ENCODE peak calls at places on chromosomes 3 and 15, in eight cellular contexts. Z is bronchial epithelial cell, Q is tibial nerve, E is mammary epithelial cell, B is fibroblast of pulmonary artery, Y is BJ, W is stomach, X is tibial artery. I is an unnamed sample.

GRCh38 chr3:164533275-164533674 is 545.0 kb downstream of the SI start:
- DNase-seq in Z (no peak), X (no peak), Y (no peak), B (no peak), E (no peak), W (no peak), Q (no peak), I (no peak)

GRCh38 chr3:105561875-105562274 is 195.2 kb downstream of the ALCAM start:
- DNase-seq in Y (no peak), B (no peak), Z (no peak), W (no peak), E (no peak), X (no peak), Q (no peak), I (no peak)

GRCh38 chr15:31263751-31264533 is 62.7 kb upstream of the KLF13 start:
- DNase-seq in X (peak; percentile 64), B (no peak), Z (peak; percentile 61), E (peak; percentile 31), Y (no peak), Q (no peak), W (peak; percentile 89), I (no peak)

GRCh38 chr15:75143738-75144334 is 57.8 kb upstream of the C15orf39 start:
- DNase-seq in Z (no peak), Y (no peak), W (no peak), E (no peak), X (no peak), B (no peak), Q (no peak), I (no peak)

GRCh38 chr15:50168778-50169411 is 13.1 kb upstream of the SLC27A2 start:
- DNase-seq in X (no peak), B (no peak), Q (no peak), E (no peak), Y (no peak), Z (no peak), W (no peak), I (peak; percentile 85)

GRCh38 chr3:18423401-18424212 is 1.5 kb downstream of the SATB1 start:
- DNase-seq in X (peak; percentile 60), Z (peak; percentile 42), W (peak; percentile 48), B (peak; percentile 64), Y (no peak), Q (peak; percentile 31), E (peak; percentile 46), I (no peak)

GRCh38 chr15:40336129-40337122 is 4.3 kb downstream of the CCDC9B start:
- DNase-seq in W (no peak), Q (no peak), B (no peak), E (no peak), X (no peak), Y (no peak), Z (no peak), I (no peak)

GRCh38 chr3:184361932-184362667 is 590 bp downstream of the POLR2H start:
- DNase-seq in E (peak; percentile 71), Z (peak; percentile 51), B (no peak), Q (no peak), W (peak; percentile 66), X (peak; percentile 78), Y (no peak), I (no peak)

DNA sequence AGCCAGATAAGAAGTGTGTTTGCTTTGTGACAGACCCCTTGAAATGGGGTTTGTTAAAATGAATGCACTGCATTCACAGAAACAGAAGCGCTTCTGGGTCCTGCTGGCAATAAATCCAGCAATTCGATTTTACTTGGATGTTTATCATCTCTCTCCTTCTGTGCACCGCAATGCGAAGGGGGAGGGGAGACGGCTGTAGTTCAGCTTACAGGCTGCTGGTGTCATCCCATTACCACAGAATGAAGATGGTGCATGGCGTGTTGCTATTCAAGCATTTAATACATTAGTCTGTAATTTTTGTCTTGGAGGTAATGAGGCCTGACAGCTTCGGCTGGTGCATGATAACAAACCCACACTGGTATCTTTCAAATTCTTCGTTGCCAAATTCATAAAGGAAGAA is 418.1 kb downstream of the OTOL1 start:
- DNase-seq in Q (peak; percentile 15), Z (no peak), B (peak; percentile 77), W (no peak), X (no peak), E (no peak), Y (peak; percentile 9), I (no peak)
- TF ChIP-seq CTCF in Q (peak; percentile 56), Z (no peak), B (peak; percentile 67), W (no peak), X (peak; percentile 41), E (peak; percentile 17), Y (peak; percentile 56), I (peak; percentile 40)

GRCh38 chr3:172258616-172259015 is 189.6 kb downstream of the GHSR start:
- DNase-seq in X (no peak), W (no peak), Y (no peak), Q (no peak), B (peak; percentile 25), Z (no peak), E (no peak), I (peak; percentile 62)

GRCh38 chr3:172254542-172254941 is 193.7 kb downstream of the GHSR start:
- DNase-seq in X (no peak), E (no peak), B (no peak), Q (no peak), Z (no peak), W (no peak), Y (no peak), I (no peak)

GRCh38 chr3:172253200-172253599 is 195.1 kb downstream of the GHSR start:
- DNase-seq in W (no peak), Z (no peak), Y (no peak), X (no peak), E (no peak), Q (no peak), B (no peak), I (no peak)

GRCh38 chr3:172257638-172258400 is 190.4 kb downstream of the GHSR start:
- DNase-seq in E (no peak), B (peak; percentile 42), X (no peak), W (no peak), Y (no peak), Q (no peak), Z (no peak), I (peak; percentile 55)

DNA sequence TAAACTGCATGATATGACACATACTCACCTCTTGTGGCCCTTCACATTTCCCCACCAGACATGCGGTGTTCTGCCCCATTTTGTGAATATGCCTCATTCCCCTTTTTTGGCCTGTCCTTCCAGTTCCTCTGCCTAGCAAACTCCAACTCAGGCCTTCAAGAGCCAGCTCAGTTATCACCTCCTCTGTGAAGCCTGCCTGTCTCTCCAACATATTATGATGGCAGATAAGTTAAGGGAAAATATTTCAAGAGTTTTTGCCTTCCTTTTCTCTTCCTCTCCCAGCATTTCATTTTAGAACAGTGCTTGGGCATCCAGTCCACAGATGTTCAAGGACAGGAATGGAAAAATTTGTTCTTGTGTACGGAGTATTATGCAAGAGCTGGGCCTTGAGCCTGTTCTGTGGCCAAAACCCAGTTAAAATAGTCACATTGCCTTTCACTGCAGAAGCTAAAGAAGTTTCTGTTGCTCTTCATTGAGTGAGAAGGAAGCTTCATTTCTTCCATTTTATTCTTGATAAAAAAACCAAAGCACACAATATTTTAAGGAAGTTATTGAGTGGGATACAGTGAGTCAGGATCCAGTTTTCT is 192.1 kb downstream of the GHSR start:
- DNase-seq in E (no peak), Q (peak; percentile 28), Z (no peak), X (peak; percentile 77), B (peak; percentile 85), Y (no peak), W (no peak), I (no peak)
- H3K4me3 ChIP-seq in E (no peak overlapping the region), Q (no peak overlapping the region), Z (no peak overlapping the region), X (no peak overlapping the region), B (no peak overlapping the region), Y (no peak overlapping the region), W (no peak overlapping the region), I (no peak overlapping the region)

GRCh38 chr15:55742927-55743614 is at the start of gene PRTG:
- DNase-seq in Z (no peak), B (peak; percentile 76), Y (no peak), W (peak; percentile 65), Q (peak; percentile 41), E (peak; percentile 37), X (peak; percentile 51), I (no peak)

GRCh38 chr15:55740479-55740878 is 2.5 kb downstream of the PRTG start:
- DNase-seq in W (no peak), Z (no peak), Y (no peak), Q (no peak), B (no peak), E (no peak), X (no peak), I (no peak)

GRCh38 chr15:55742498-55742926 is 440 bp downstream of the PRTG start:
- DNase-seq in X (no peak), Y (no peak), Z (no peak), Q (no peak), E (no peak), B (peak; percentile 27), W (no peak), I (no peak)

GRCh38 chr15:55740981-55741591 is 1.9 kb downstream of the PRTG start:
- DNase-seq in Z (no peak), E (no peak), Y (no peak), Q (no peak), B (no peak), X (no peak), W (no peak), I (no peak)

DNA sequence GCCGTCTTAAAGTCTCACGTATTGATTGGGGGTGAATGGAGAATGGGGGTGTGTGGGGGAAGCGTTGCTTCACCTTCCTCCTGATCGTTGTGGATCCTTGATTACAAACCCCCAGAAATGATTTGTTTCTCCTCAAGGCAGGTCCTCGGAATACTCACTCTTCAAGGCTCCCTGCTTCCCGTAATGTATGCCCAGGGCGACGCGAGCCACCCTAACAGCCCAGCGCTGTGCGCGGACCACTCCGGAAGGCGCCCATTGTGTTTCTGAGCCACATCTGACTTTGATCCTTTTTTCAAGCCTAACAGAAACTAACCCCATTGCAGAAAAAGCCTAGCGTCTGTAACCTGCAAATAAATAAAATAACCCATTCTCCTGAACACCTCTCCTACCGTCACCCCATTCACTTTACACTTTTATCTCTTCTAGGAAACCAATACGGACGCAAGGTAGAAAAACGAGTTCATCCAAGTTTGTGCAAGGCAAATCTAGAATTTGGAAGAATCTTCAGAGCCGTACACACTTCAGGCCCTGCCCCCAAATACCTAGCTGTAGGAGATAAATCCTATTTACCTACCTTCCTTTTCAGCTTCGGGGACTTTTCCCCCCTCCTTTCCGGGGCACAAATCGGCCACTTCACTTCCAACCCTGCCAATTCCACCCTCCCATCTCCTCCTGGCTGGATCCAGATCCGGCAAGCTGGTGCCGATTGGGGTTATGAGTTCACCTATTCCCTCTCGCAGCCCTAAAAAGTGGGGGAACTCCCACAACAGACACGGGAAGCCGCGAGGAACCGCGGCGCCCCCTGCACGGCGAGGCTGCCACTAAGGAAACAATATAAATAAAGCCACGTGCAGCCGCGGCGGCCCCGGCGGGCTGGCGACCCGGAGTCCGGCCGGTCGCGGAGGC is 1.1 kb downstream of the PRTG start:
- DNase-seq in Q (no peak), E (peak; percentile 5), B (no peak), X (no peak), Y (no peak), Z (no peak), W (no peak), I (no peak)
- TF ChIP-seq CTCF in Q (no peak), E (no peak), B (no peak), X (no peak), Y (peak; percentile 23), Z (no peak), W (no peak), I (peak; percentile 21)

DNA sequence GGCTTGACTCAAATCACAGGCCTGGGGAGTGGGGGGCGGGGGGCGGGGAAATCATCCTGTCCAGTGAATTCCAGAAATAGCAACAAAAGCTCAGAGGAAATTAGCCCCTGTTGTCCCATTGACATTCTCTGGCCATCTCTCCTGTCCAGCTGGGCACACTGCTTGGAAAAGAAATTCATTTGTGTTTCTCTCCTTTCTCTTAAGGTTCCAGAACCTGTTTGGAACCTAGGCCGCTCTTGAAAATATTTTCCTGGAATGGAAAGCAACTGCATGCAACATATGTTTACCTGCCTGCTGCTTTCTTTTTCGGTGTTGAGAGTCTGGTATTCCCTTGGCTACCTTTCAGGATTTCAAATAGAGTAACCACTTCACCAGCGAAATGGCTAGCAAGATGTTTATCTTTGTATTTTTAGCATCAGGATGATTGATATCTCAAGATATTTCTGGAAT is 169.0 kb downstream of the GHSR start:
- DNase-seq in Y (no peak), Z (no peak), W (no peak), Q (no peak), B (no peak), E (no peak), X (no peak), I (no peak)
- H3K4me3 ChIP-seq in Y (no peak overlapping the region), Z (no peak overlapping the region), W (no peak overlapping the region), Q (no peak overlapping the region), B (no peak overlapping the region), E (no peak overlapping the region), X (no peak overlapping the region), I (no peak overlapping the region)